ENCODE peak calls at places on chromosomes 11 and 22, in four cellular contexts. One of them, this sample, is unnamed.
A peak's percentile ranks its signal among the peaks of the same experiment; 100 is the strongest.

GRCh38 chr22:49395617-49396016 is 432.1 kb downstream of the BRD1 start:
- DNase-seq in ovary: no peak
- DNase-seq in psoas muscle: no peak
- DNase-seq in foreskin fibroblast: no peak
- DNase-seq in this sample: no peak

GRCh38 chr22:29080061-29080975 is 7.5 kb downstream of the KREMEN1 start:
- DNase-seq in ovary: no peak
- DNase-seq in foreskin fibroblast: peak; percentile 74
- DNase-seq in psoas muscle: no peak
- DNase-seq in this sample: no peak

GRCh38 chr11:112599861-112600533 is 339.3 kb upstream of the PLET1 start:
- DNase-seq in psoas muscle: no peak
- DNase-seq in foreskin fibroblast: no peak
- DNase-seq in ovary: no peak
- DNase-seq in this sample: no peak

GRCh38 chr11:62879554-62879953 is 1.1 kb upstream of the SLC3A2 start:
- DNase-seq in foreskin fibroblast: peak; percentile 57
- DNase-seq in ovary: peak; percentile 65
- DNase-seq in psoas muscle: no peak
- DNase-seq in this sample: no peak

GRCh38 chr11:1652778-1653540 is 23.4 kb downstream of the KRTAP5-5 start:
- DNase-seq in psoas muscle: peak; percentile 87
- DNase-seq in ovary: peak; percentile 85
- DNase-seq in foreskin fibroblast: peak; percentile 85
- DNase-seq in this sample: peak; percentile 49

GRCh38 chr11:47656284-47656915 is 14.0 kb upstream of the MTCH2 start:
- DNase-seq in ovary: no peak
- DNase-seq in psoas muscle: no peak
- DNase-seq in foreskin fibroblast: no peak
- DNase-seq in this sample: no peak

GRCh38 chr11:101880208-101880607 is 34.6 kb upstream of the CEP126 start:
- DNase-seq in foreskin fibroblast: peak; percentile 78
- DNase-seq in ovary: no peak
- DNase-seq in psoas muscle: no peak
- DNase-seq in this sample: peak; percentile 66

GRCh38 chr22:38226853-38227649 is 25.3 kb downstream of the MAFF start:
- DNase-seq in ovary: no peak
- DNase-seq in psoas muscle: no peak
- DNase-seq in foreskin fibroblast: no peak
- DNase-seq in this sample: no peak

GRCh38 chr11:131186629-131187075 is 183.8 kb upstream of the NTM start:
- DNase-seq in ovary: no peak
- DNase-seq in foreskin fibroblast: no peak
- DNase-seq in psoas muscle: no peak
- DNase-seq in this sample: no peak

GRCh38 chr11:63782749-63783148 is 14.2 kb upstream of the ZFTA start:
- DNase-seq in foreskin fibroblast: no peak
- DNase-seq in psoas muscle: no peak
- DNase-seq in ovary: no peak
- DNase-seq in this sample: no peak

GRCh38 chr11:12889243-12889642 is 119.9 kb upstream of the RASSF10 start:
- DNase-seq in ovary: peak; percentile 68
- DNase-seq in foreskin fibroblast: peak; percentile 88
- DNase-seq in psoas muscle: no peak
- DNase-seq in this sample: no peak

GRCh38 chr22:33166206-33166605 is 108.0 kb upstream of the SYN3 start:
- DNase-seq in foreskin fibroblast: no peak
- DNase-seq in psoas muscle: no peak
- DNase-seq in ovary: no peak
- DNase-seq in this sample: no peak

GRCh38 chr11:70265341-70265740 is 5.1 kb upstream of the PPFIA1 start:
- DNase-seq in ovary: no peak
- DNase-seq in psoas muscle: no peak
- DNase-seq in foreskin fibroblast: no peak
- DNase-seq in this sample: no peak

GRCh38 chr11:2537010-2537695 is 92.3 kb downstream of the KCNQ1 start:
- DNase-seq in foreskin fibroblast: no peak
- DNase-seq in psoas muscle: peak; percentile 35
- DNase-seq in ovary: peak; percentile 19
- DNase-seq in this sample: no peak

GRCh38 chr22:43004362-43005035 is 10.4 kb downstream of the PACSIN2 start:
- DNase-seq in foreskin fibroblast: peak; percentile 81
- DNase-seq in psoas muscle: no peak
- DNase-seq in ovary: peak; percentile 18
- DNase-seq in this sample: peak; percentile 92

GRCh38 chr11:75768909-75769771 is 562 bp downstream of the DGAT2 start:
- DNase-seq in psoas muscle: peak; percentile 42
- DNase-seq in foreskin fibroblast: no peak
- DNase-seq in ovary: no peak
- DNase-seq in this sample: peak; percentile 37

GRCh38 chr11:75389276-75389605 is 10.1 kb upstream of the RPS3 start:
- DNase-seq in ovary: no peak
- DNase-seq in foreskin fibroblast: no peak
- DNase-seq in psoas muscle: no peak
- DNase-seq in this sample: no peak

GRCh38 chr11:67083786-67084366 is 27.2 kb downstream of the RHOD start:
- DNase-seq in ovary: no peak
- DNase-seq in psoas muscle: no peak
- DNase-seq in foreskin fibroblast: no peak
- DNase-seq in this sample: no peak

GRCh38 chr11:119827113-119827512 is 98.1 kb upstream of the NECTIN1 start:
- DNase-seq in foreskin fibroblast: no peak
- DNase-seq in psoas muscle: no peak
- DNase-seq in ovary: no peak
- DNase-seq in this sample: no peak

GRCh38 chr11:119830400-119830799 is 101.4 kb upstream of the NECTIN1 start:
- DNase-seq in psoas muscle: no peak
- DNase-seq in ovary: no peak
- DNase-seq in foreskin fibroblast: no peak
- DNase-seq in this sample: no peak

GRCh38 chr11:119829407-119829806 is 100.4 kb upstream of the NECTIN1 start:
- DNase-seq in psoas muscle: no peak
- DNase-seq in ovary: no peak
- DNase-seq in foreskin fibroblast: no peak
- DNase-seq in this sample: no peak

GRCh38 chr11:119828011-119828410 is 99.0 kb upstream of the NECTIN1 start:
- DNase-seq in ovary: no peak
- DNase-seq in psoas muscle: no peak
- DNase-seq in foreskin fibroblast: no peak
- DNase-seq in this sample: peak; percentile 91

GRCh38 chr11:119828819-119829218 is 99.8 kb upstream of the NECTIN1 start:
- DNase-seq in ovary: no peak
- DNase-seq in foreskin fibroblast: no peak
- DNase-seq in psoas muscle: no peak
- DNase-seq in this sample: no peak
- H3K4me3 ChIP-seq in ovary: no peak overlapping the region
- H3K4me3 ChIP-seq in foreskin fibroblast: no peak overlapping the region
- H3K4me3 ChIP-seq in psoas muscle: no peak overlapping the region
- H3K4me3 ChIP-seq in this sample: no peak overlapping the region

GRCh38 chr11:326592-326841 is 5.9 kb upstream of the IFITM3 start:
- DNase-seq in foreskin fibroblast: no peak
- DNase-seq in ovary: no peak
- DNase-seq in psoas muscle: no peak
- DNase-seq in this sample: no peak

GRCh38 chr11:327581-327923 is 6.9 kb upstream of the IFITM3 start:
- DNase-seq in ovary: no peak
- DNase-seq in psoas muscle: no peak
- DNase-seq in foreskin fibroblast: no peak
- DNase-seq in this sample: no peak

GRCh38 chr11:325796-326591 is 5.3 kb upstream of the IFITM3 start:
- DNase-seq in foreskin fibroblast: no peak
- DNase-seq in psoas muscle: no peak
- DNase-seq in ovary: peak; percentile 55
- DNase-seq in this sample: no peak

GRCh38 chr11:328012-328411 is 7.4 kb upstream of the IFITM3 start:
- DNase-seq in foreskin fibroblast: no peak
- DNase-seq in ovary: peak; percentile 46
- DNase-seq in psoas muscle: no peak
- DNase-seq in this sample: no peak

GRCh38 chr11:326842-327580 is 6.4 kb upstream of the IFITM3 start:
- DNase-seq in psoas muscle: peak; percentile 90
- DNase-seq in foreskin fibroblast: peak; percentile 74
- DNase-seq in ovary: peak; percentile 93
- DNase-seq in this sample: peak; percentile 50
- H3K4me3 ChIP-seq in psoas muscle: peak overlapping the region; percentile 36
- H3K4me3 ChIP-seq in foreskin fibroblast: no peak overlapping the region
- H3K4me3 ChIP-seq in ovary: no peak overlapping the region
- H3K4me3 ChIP-seq in this sample: no peak overlapping the region

DNA sequence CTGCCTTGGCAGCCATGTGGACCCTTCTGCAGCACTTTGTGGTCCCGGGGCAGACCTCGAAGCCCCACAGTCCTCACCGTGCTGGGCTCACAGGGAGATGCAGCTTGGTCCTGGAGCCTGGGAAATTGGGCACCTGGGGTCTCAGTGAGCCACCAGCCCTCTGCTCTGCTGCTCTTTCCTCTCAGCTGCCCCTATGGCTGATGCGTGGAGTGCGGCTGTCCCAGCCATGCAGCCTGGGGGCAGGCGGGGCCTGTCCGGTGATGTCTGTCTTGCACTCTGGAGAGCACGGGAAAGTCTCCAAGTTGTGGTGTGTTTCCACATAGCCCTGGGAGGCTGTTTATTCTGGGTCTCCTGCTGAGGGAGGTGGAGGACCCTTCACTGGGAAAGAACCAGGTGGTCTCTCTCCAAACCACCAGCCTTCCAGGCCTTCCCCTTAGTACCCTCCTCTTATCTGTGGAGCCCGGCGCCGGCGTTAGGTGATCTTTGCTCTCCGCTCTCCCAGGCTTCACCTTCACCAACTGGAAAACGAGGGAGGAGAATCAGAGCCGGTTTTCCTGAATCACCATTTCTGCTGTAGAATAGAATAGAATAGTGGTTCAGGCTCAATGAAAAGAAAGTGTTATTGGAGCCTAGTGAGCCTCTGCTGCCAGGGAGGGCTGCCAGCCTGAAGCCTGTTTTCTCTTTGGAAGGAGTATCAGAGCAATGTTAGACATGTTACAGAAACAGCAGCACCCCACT is 41.2 kb upstream of the GRAMD4 start:
- DNase-seq in foreskin fibroblast: peak; percentile 62
- DNase-seq in ovary: no peak
- DNase-seq in psoas muscle: peak; percentile 80
- DNase-seq in this sample: peak; percentile 83
- H3K4me3 ChIP-seq in foreskin fibroblast: peak overlapping the region; percentile 69
- H3K4me3 ChIP-seq in ovary: no peak overlapping the region
- H3K4me3 ChIP-seq in psoas muscle: peak overlapping the region; percentile 89
- H3K4me3 ChIP-seq in this sample: peak overlapping the region; percentile 84

GRCh38 chr22:24827305-24827704 is 21.3 kb downstream of the SGSM1 start:
- DNase-seq in ovary: no peak
- DNase-seq in psoas muscle: no peak
- DNase-seq in foreskin fibroblast: no peak
- DNase-seq in this sample: peak; percentile 64

GRCh38 chr22:24824915-24825314 is 18.9 kb downstream of the SGSM1 start:
- DNase-seq in ovary: no peak
- DNase-seq in foreskin fibroblast: no peak
- DNase-seq in psoas muscle: no peak
- DNase-seq in this sample: no peak

GRCh38 chr22:24824250-24824649 is 18.2 kb downstream of the SGSM1 start:
- DNase-seq in foreskin fibroblast: no peak
- DNase-seq in ovary: no peak
- DNase-seq in psoas muscle: no peak
- DNase-seq in this sample: no peak

GRCh38 chr22:24823787-24824186 is 17.8 kb downstream of the SGSM1 start:
- DNase-seq in ovary: no peak
- DNase-seq in foreskin fibroblast: no peak
- DNase-seq in psoas muscle: no peak
- DNase-seq in this sample: no peak

DNA sequence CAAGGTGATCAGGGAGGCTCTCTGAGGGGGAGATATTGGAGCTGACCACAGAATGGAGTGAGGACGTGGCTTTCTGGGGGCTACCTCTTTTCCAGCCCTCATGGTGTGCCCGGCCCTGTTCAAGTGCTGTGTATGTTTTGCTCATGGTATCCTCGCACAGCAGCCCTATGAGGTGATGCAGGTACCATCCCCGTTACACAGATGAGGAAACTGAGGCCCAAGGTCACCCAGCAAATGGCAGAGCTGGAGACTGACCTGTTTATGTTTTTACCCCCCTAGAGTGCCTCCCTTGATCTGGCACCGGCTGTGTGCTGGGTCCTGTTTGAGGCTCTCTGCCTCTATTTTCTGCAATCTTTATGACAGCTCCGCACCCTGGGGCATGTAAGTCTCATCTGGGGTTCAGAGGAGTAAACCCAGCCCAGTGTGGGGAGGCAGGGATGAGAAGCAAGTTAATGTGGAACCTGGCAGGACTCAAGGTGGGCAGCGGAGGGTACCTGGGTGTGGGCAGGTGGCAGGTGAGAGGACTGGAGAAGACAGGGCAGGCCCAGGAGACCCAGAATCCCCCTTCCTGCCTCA is 20.8 kb downstream of the SGSM1 start:
- DNase-seq in foreskin fibroblast: no peak
- DNase-seq in ovary: no peak
- DNase-seq in psoas muscle: no peak
- DNase-seq in this sample: peak; percentile 13
- H3K4me3 ChIP-seq in foreskin fibroblast: no peak overlapping the region
- H3K4me3 ChIP-seq in ovary: no peak overlapping the region
- H3K4me3 ChIP-seq in psoas muscle: no peak overlapping the region
- H3K4me3 ChIP-seq in this sample: no peak overlapping the region

GRCh38 chr11:6613496-6613895 is 1.5 kb upstream of the TAF10 start:
- DNase-seq in foreskin fibroblast: no peak
- DNase-seq in ovary: no peak
- DNase-seq in psoas muscle: no peak
- DNase-seq in this sample: no peak
- H3K4me3 ChIP-seq in foreskin fibroblast: no peak overlapping the region
- H3K4me3 ChIP-seq in ovary: no peak overlapping the region
- H3K4me3 ChIP-seq in psoas muscle: peak overlapping the region; percentile 80
- H3K4me3 ChIP-seq in this sample: no peak overlapping the region

GRCh38 chr11:82547163-82547560 is 186.5 kb downstream of the FAM181B start:
- DNase-seq in ovary: no peak
- DNase-seq in foreskin fibroblast: no peak
- DNase-seq in psoas muscle: no peak
- DNase-seq in this sample: no peak

GRCh38 chr11:82546556-82547162 is 187.0 kb downstream of the FAM181B start:
- DNase-seq in foreskin fibroblast: no peak
- DNase-seq in ovary: no peak
- DNase-seq in psoas muscle: no peak
- DNase-seq in this sample: no peak
- H3K4me3 ChIP-seq in foreskin fibroblast: no peak overlapping the region
- H3K4me3 ChIP-seq in ovary: no peak overlapping the region
- H3K4me3 ChIP-seq in psoas muscle: no peak overlapping the region
- H3K4me3 ChIP-seq in this sample: no peak overlapping the region

GRCh38 chr11:65415499-65416340 is 6.9 kb upstream of the NEAT1 start:
- DNase-seq in ovary: peak; percentile 48
- DNase-seq in foreskin fibroblast: peak; percentile 22
- DNase-seq in psoas muscle: no peak
- DNase-seq in this sample: no peak
- H3K4me3 ChIP-seq in ovary: peak overlapping the region; percentile 86
- H3K4me3 ChIP-seq in foreskin fibroblast: peak overlapping the region; percentile 44
- H3K4me3 ChIP-seq in psoas muscle: peak overlapping the region; percentile 86
- H3K4me3 ChIP-seq in this sample: peak overlapping the region; percentile 47

This sample was measured in small intestine.